ENCODE peak calls at places on chromosome 1, in seven cellular contexts. A is activated CD4-positive, CD25-positive, alpha-beta regulatory T cell treated with anti-CD3 and anti-CD28 coated beads, Interleukin-2, amount 50 U/mL, for 16 hours; M is right cardiac atrium; D is WTC11; R is EH; G is HuH-7; C is NCI-H2171. E is an unnamed sample.

GRCh38 chr1:218852541-218852940 is 321.1 kb upstream of the LYPLAL1 start:
- DNase-seq in A (no peak), M (no peak), D (no peak), R (no peak), G (no peak), C (no peak), E (no peak)

GRCh38 chr1:189429610-189430009 is 1048.1 kb downstream of the BRINP3 start:
- DNase-seq in A (no peak), M (no peak), D (no peak), R (no peak), G (peak), C (no peak), E (no peak)

GRCh38 chr1:62782197-62782886 is 1.6 kb upstream of the ATG4C start:
- DNase-seq in A (no peak), M (no peak), D (no peak), R (peak), G (no peak), C (no peak), E (no peak)

GRCh38 chr1:244665771-244666217 is 12.9 kb downstream of the DESI2 start:
- DNase-seq in A (no peak), M (no peak), D (no peak), R (peak), G (no peak), C (no peak), E (no peak)

GRCh38 chr1:102776074-102776473 is 332.2 kb downstream of the COL11A1 start:
- DNase-seq in A (no peak), M (no peak), D (peak), R (no peak), G (no peak), C (no peak), E (no peak)

GRCh38 chr1:225845633-225846259 is 35.8 kb downstream of the EPHX1 start:
- DNase-seq in A (no peak), M (peak), D (peak), R (peak), G (peak), C (peak), E (peak)

GRCh38 chr1:226443439-226443838 is 35.5 kb upstream of the PARP1 start:
- DNase-seq in A (no peak), M (no peak), D (no peak), R (peak), G (no peak), C (no peak), E (no peak)

GRCh38 chr1:163467291-163467690 is 145.5 kb downstream of the NUF2 start:
- DNase-seq in A (no peak), M (no peak), D (no peak), R (no peak), G (no peak), C (no peak), E (no peak)

GRCh38 chr1:97063532-97063931 is 341.9 kb downstream of the PTBP2 start:
- DNase-seq in A (no peak), M (no peak), D (no peak), R (no peak), G (peak), C (no peak), E (no peak)

GRCh38 chr1:67769633-67770256 is 63.5 kb downstream of the GNG12 start:
- DNase-seq in A (no peak), M (no peak), D (no peak), R (no peak), G (no peak), C (no peak), E (no peak)

GRCh38 chr1:41102208-41102607 is 80.7 kb upstream of the SLFNL1 start:
- DNase-seq in A (no peak), M (peak), D (no peak), R (peak), G (no peak), C (no peak), E (peak)

GRCh38 chr1:117101334-117101733 is 20.2 kb downstream of the TRIM45 start:
- DNase-seq in A (no peak), M (no peak), D (no peak), R (no peak), G (no peak), C (no peak), E (no peak)

GRCh38 chr1:208047975-208048374 is 137.1 kb upstream of the CD34 start:
- DNase-seq in A (no peak), M (peak), D (no peak), R (no peak), G (no peak), C (no peak), E (peak)